ENCODE peak calls at places on chromosomes 16 and 17, in five cellular contexts. S, X, D, Q and B are unnamed samples.

GRCh38 chr16:68664297-68664696 is 19.2 kb downstream of the CDH3 start:
- DNase-seq in D (no peak), X (no peak), S (no peak), Q (peak; percentile 73), B (no peak)

GRCh38 chr17:38705523-38705802 is 390 bp downstream of the MLLT6 start:
- DNase-seq in X (no peak), S (no peak), D (no peak), Q (peak; percentile 52), B (no peak)

GRCh38 chr16:53433930-53434435 is 288 bp upstream of the RBL2 start:
- DNase-seq in D (peak; percentile 89), S (peak; percentile 78), X (no peak), Q (no peak), B (peak; percentile 92)

GRCh38 chr16:11612110-11612981 is 25.6 kb upstream of the LITAF start:
- DNase-seq in X (peak; percentile 87), D (no peak), S (no peak), Q (no peak), B (no peak)

GRCh38 chr16:19860146-19861030 is 24.3 kb downstream of the GPRC5B start:
- DNase-seq in X (no peak), S (no peak), Q (no peak), D (peak; percentile 65), B (no peak)

GRCh38 chr16:27179500-27180072 is 23.7 kb upstream of the KDM8 start:
- DNase-seq in Q (peak; percentile 79), D (peak; percentile 83), X (peak; percentile 79), S (peak; percentile 83), B (peak; percentile 94)

GRCh38 chr17:63843387-63844292 is 1.2 kb upstream of the SMARCD2 start:
- DNase-seq in D (peak; percentile 96), Q (peak; percentile 85), S (peak; percentile 31), X (peak; percentile 50), B (peak; percentile 83)

GRCh38 chr17:19724501-19725420 is 8.4 kb upstream of the SLC47A2 start:
- DNase-seq in Q (peak; percentile 75), X (peak; percentile 47), S (peak; percentile 29), D (peak; percentile 48), B (no peak)

GRCh38 chr17:72372185-72372584 is 251.4 kb downstream of the SOX9 start:
- DNase-seq in Q (peak; percentile 77), S (no peak), X (no peak), D (peak; percentile 33), B (no peak)

GRCh38 chr16:69419956-69420355 is 4.5 kb upstream of the CYB5B start:
- DNase-seq in S (no peak), X (no peak), Q (no peak), D (no peak), B (no peak)

GRCh38 chr17:80908776-80909175 is 82.9 kb upstream of the CHMP6 start:
- DNase-seq in D (no peak), Q (no peak), S (no peak), X (no peak), B (no peak)

GRCh38 chr17:37292429-37293139 is 83.2 kb upstream of the C17orf78 start:
- DNase-seq in Q (peak; percentile 15), X (no peak), S (no peak), D (peak; percentile 88), B (peak; percentile 96)

GRCh38 chr17:58268774-58269556 is 11.8 kb downstream of the MPO start:
- DNase-seq in Q (no peak), S (no peak), D (no peak), X (no peak), B (no peak)

GRCh38 chr16:68526143-68526781 is 12.8 kb upstream of the ZFP90 start:
- DNase-seq in X (no peak), S (no peak), D (no peak), Q (no peak), B (no peak)

GRCh38 chr16:53404959-53405358 is 29.3 kb upstream of the RBL2 start:
- DNase-seq in D (no peak), X (no peak), Q (peak; percentile 10), S (no peak), B (peak; percentile 51)

GRCh38 chr16:85613609-85614337 is 651 bp downstream of the GSE1 start:
- DNase-seq in S (no peak), D (peak; percentile 58), X (peak; percentile 58), Q (peak; percentile 79), B (no peak)

GRCh38 chr17:40827746-40828453 is 5.5 kb upstream of the KRT10 start:
- DNase-seq in D (peak; percentile 35), Q (peak; percentile 2), S (no peak), X (no peak), B (no peak)

GRCh38 chr17:70622382-70623260 is 453.3 kb downstream of the KCNJ2 start:
- DNase-seq in S (no peak), D (peak; percentile 46), X (peak; percentile 51), Q (peak; percentile 38), B (peak; percentile 84)

GRCh38 chr17:42675984-42676423 is 790 bp downstream of the PLEKHH3 start:
- DNase-seq in S (no peak), D (peak; percentile 60), Q (peak; percentile 76), X (no peak), B (no peak)
- H3K4me1 ChIP-seq in S (peaks cover 72% of the 10 kb centered on the region), D (peaks cover 36% of the 10 kb centered on the region), Q (peaks cover 34% of the 10 kb centered on the region), X (peaks cover 9% of the 10 kb centered on the region), B (peaks cover 56% of the 10 kb centered on the region)

DNA sequence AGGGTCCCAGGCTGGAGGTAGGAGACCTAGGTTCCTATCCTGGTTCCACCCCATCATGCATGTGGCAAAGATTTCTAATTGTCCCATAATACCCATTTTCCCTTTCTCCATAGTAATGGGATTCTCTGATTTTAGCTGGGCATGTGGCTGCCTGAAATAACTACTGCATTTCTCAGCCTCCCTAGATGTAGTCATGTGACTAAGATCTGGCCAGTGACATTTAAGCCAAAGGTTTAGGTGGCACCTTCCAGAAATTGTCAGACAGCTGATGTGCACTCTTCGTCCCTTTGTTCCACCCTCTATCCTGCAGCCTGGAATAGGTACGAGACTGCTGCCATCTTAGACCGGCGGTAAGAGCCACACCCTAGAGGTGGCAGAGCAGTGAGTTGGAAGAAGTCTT is 8.2 kb downstream of the NXPH3 start:
- DNase-seq in X (no peak), D (no peak), Q (no peak), S (no peak), B (no peak)
- H3K4me1 ChIP-seq in X (no peaks in the 10 kb centered on the region), D (peaks cover 4% of the 10 kb centered on the region), Q (peaks cover 12% of the 10 kb centered on the region), S (no peaks in the 10 kb centered on the region), B (no peaks in the 10 kb centered on the region)

GRCh38 chr17:14268264-14268663 is 31.6 kb upstream of the CDRT15 start:
- DNase-seq in X (no peak), S (no peak), Q (no peak), D (no peak), B (peak; percentile 54)
- H3K4me1 ChIP-seq in X (no peaks in the 10 kb centered on the region), S (no peaks in the 10 kb centered on the region), Q (no peaks in the 10 kb centered on the region), D (no peaks in the 10 kb centered on the region), B (no peaks in the 10 kb centered on the region)

GRCh38 chr16:14608604-14609003 is 21.5 kb downstream of the PARN start:
- DNase-seq in X (no peak), S (no peak), Q (no peak), D (no peak), B (peak; percentile 61)
- H3K4me1 ChIP-seq in X (no peaks in the 10 kb centered on the region), S (no peaks in the 10 kb centered on the region), Q (no peaks in the 10 kb centered on the region), D (no peaks in the 10 kb centered on the region), B (peaks cover 70% of the 10 kb centered on the region)

DNA sequence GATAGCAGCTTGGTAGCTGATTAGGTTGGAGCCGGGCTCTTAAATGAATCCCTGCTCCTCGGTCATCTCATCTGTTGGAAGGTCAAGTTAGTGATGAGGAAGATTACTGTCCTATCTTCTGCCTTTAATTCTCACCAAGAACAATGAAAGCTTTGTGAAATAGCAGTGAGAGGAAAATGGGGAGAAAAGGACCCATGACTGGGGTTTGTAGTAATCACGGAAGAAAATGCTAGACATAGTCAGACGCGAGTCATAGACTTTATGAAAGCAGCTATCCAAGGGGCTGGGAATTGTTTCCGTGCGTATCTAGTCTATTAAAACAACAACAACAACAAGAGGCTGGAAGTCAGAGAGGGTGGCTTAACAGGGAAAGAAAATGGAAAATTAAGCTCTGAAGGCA is 18.3 kb downstream of the PIK3R5 start:
- DNase-seq in S (no peak), X (no peak), Q (peak; percentile 24), D (peak; percentile 9), B (no peak)
- H3K4me1 ChIP-seq in S (peaks cover 89% of the 10 kb centered on the region), X (no peaks in the 10 kb centered on the region), Q (no peaks in the 10 kb centered on the region), D (no peaks in the 10 kb centered on the region), B (no peaks in the 10 kb centered on the region)

GRCh38 chr16:23594186-23594585 is 1.9 kb downstream of the NDUFAB1 start:
- DNase-seq in S (no peak), X (no peak), Q (no peak), D (no peak), B (no peak)
- H3K4me1 ChIP-seq in S (peaks cover 16% of the 10 kb centered on the region), X (peaks cover 3% of the 10 kb centered on the region), Q (peaks cover 8% of the 10 kb centered on the region), D (peaks cover 13% of the 10 kb centered on the region), B (peaks cover 23% of the 10 kb centered on the region)

GRCh38 chr17:17768415-17769088 is 68.2 kb downstream of the SREBF1 start:
- DNase-seq in X (no peak), Q (no peak), S (no peak), D (no peak), B (no peak)
- H3K4me1 ChIP-seq in X (peaks cover 12% of the 10 kb centered on the region), Q (no peaks in the 10 kb centered on the region), S (no peaks in the 10 kb centered on the region), D (peaks cover 27% of the 10 kb centered on the region), B (peaks cover 98% of the 10 kb centered on the region)

GRCh38 chr17:73878923-73879322 is 234.7 kb upstream of the SDK2 start:
- DNase-seq in X (no peak), D (no peak), S (no peak), Q (peak; percentile 8), B (no peak)

GRCh38 chr17:73882590-73882989 is 238.3 kb upstream of the SDK2 start:
- DNase-seq in X (no peak), Q (no peak), S (no peak), D (no peak), B (no peak)

GRCh38 chr17:73879987-73880386 is 235.7 kb upstream of the SDK2 start:
- DNase-seq in Q (no peak), X (no peak), S (no peak), D (no peak), B (no peak)

GRCh38 chr17:73887739-73888138 is 243.5 kb upstream of the SDK2 start:
- DNase-seq in X (no peak), Q (no peak), D (no peak), S (no peak), B (no peak)

GRCh38 chr17:73883175-73883574 is 238.9 kb upstream of the SDK2 start:
- DNase-seq in S (no peak), X (no peak), D (no peak), Q (no peak), B (no peak)
- H3K4me1 ChIP-seq in S (no peaks in the 10 kb centered on the region), X (no peaks in the 10 kb centered on the region), D (no peaks in the 10 kb centered on the region), Q (no peaks in the 10 kb centered on the region), B (no peaks in the 10 kb centered on the region)